ENCODE peak calls at places on chromosome 9, in six cellular contexts. One of them, this sample, is unnamed.

GRCh38 chr9:130977811-130978221 is 31.2 kb upstream of the LAMC3 start:
- DNase-seq in transverse colon: no peak
- DNase-seq in mammary epithelial cell: no peak
- DNase-seq in astrocyte: no peak
- DNase-seq in amygdala: no peak
- DNase-seq in CD8-positive, alpha-beta memory T cell: no peak
- DNase-seq in this sample: no peak

GRCh38 chr9:135865531-135865930 is 41.8 kb downstream of the CAMSAP1 start:
- DNase-seq in astrocyte: peak
- DNase-seq in CD8-positive, alpha-beta memory T cell: no peak
- DNase-seq in amygdala: no peak
- DNase-seq in mammary epithelial cell: no peak
- DNase-seq in transverse colon: no peak
- DNase-seq in this sample: no peak

GRCh38 chr9:113636165-113636564 is 172.6 kb downstream of the RGS3 start:
- DNase-seq in astrocyte: no peak
- DNase-seq in CD8-positive, alpha-beta memory T cell: no peak
- DNase-seq in mammary epithelial cell: no peak
- DNase-seq in amygdala: no peak
- DNase-seq in transverse colon: no peak
- DNase-seq in this sample: no peak

GRCh38 chr9:136078025-136078424 is 17.1 kb downstream of the NACC2 start:
- DNase-seq in amygdala: no peak
- DNase-seq in transverse colon: no peak
- DNase-seq in mammary epithelial cell: no peak
- DNase-seq in CD8-positive, alpha-beta memory T cell: no peak
- DNase-seq in astrocyte: no peak
- DNase-seq in this sample: no peak

GRCh38 chr9:134035041-134036039 is 10.1 kb downstream of the BRD3OS start:
- DNase-seq in amygdala: no peak
- DNase-seq in mammary epithelial cell: no peak
- DNase-seq in transverse colon: no peak
- DNase-seq in astrocyte: no peak
- DNase-seq in CD8-positive, alpha-beta memory T cell: no peak
- DNase-seq in this sample: no peak

GRCh38 chr9:133960568-133961129 is 31.5 kb downstream of the VAV2 start:
- DNase-seq in amygdala: no peak
- DNase-seq in astrocyte: no peak
- DNase-seq in mammary epithelial cell: no peak
- DNase-seq in transverse colon: no peak
- DNase-seq in CD8-positive, alpha-beta memory T cell: no peak
- DNase-seq in this sample: no peak

GRCh38 chr9:1604942-1605560 is 410.1 kb upstream of the SMARCA2 start:
- DNase-seq in mammary epithelial cell: peak
- DNase-seq in amygdala: no peak
- DNase-seq in transverse colon: no peak
- DNase-seq in CD8-positive, alpha-beta memory T cell: no peak
- DNase-seq in astrocyte: no peak
- DNase-seq in this sample: no peak

GRCh38 chr9:100597236-100597635 is 19.4 kb downstream of the CAVIN4 start:
- DNase-seq in transverse colon: no peak
- DNase-seq in amygdala: no peak
- DNase-seq in mammary epithelial cell: no peak
- DNase-seq in astrocyte: no peak
- DNase-seq in CD8-positive, alpha-beta memory T cell: no peak
- DNase-seq in this sample: no peak

GRCh38 chr9:37031902-37032301 is 2.2 kb downstream of the PAX5 start:
- DNase-seq in CD8-positive, alpha-beta memory T cell: no peak
- DNase-seq in mammary epithelial cell: no peak
- DNase-seq in astrocyte: no peak
- DNase-seq in amygdala: no peak
- DNase-seq in transverse colon: no peak
- DNase-seq in this sample: no peak

GRCh38 chr9:127898433-127899199 is 787 bp downstream of the ST6GALNAC6 start:
- DNase-seq in astrocyte: peak
- DNase-seq in CD8-positive, alpha-beta memory T cell: peak
- DNase-seq in amygdala: no peak
- DNase-seq in transverse colon: peak
- DNase-seq in mammary epithelial cell: no peak
- DNase-seq in this sample: no peak

GRCh38 chr9:113508111-113508749 is 44.7 kb downstream of the RGS3 start:
- DNase-seq in astrocyte: no peak
- DNase-seq in mammary epithelial cell: no peak
- DNase-seq in CD8-positive, alpha-beta memory T cell: no peak
- DNase-seq in amygdala: no peak
- DNase-seq in transverse colon: peak
- DNase-seq in this sample: no peak

GRCh38 chr9:99192786-99193465 is 28.8 kb downstream of the ALG2 start:
- DNase-seq in CD8-positive, alpha-beta memory T cell: no peak
- DNase-seq in amygdala: no peak
- DNase-seq in astrocyte: no peak
- DNase-seq in transverse colon: no peak
- DNase-seq in mammary epithelial cell: no peak
- DNase-seq in this sample: no peak

GRCh38 chr9:87387351-87388055 is 110.2 kb upstream of the DAPK1 start:
- DNase-seq in mammary epithelial cell: peak
- DNase-seq in astrocyte: peak
- DNase-seq in amygdala: no peak
- DNase-seq in CD8-positive, alpha-beta memory T cell: no peak
- DNase-seq in transverse colon: no peak
- DNase-seq in this sample: no peak

GRCh38 chr9:122991370-122991830 is 42.1 kb upstream of the GPR21 start:
- DNase-seq in astrocyte: peak
- DNase-seq in mammary epithelial cell: peak
- DNase-seq in amygdala: no peak
- DNase-seq in CD8-positive, alpha-beta memory T cell: peak
- DNase-seq in transverse colon: no peak
- DNase-seq in this sample: no peak

GRCh38 chr9:75027187-75028107 is 646 bp downstream of the CARNMT1 start:
- DNase-seq in amygdala: peak
- DNase-seq in astrocyte: peak
- DNase-seq in mammary epithelial cell: peak
- DNase-seq in CD8-positive, alpha-beta memory T cell: no peak
- DNase-seq in transverse colon: peak
- DNase-seq in this sample: peak

GRCh38 chr9:113131689-113132151 is 19.1 kb upstream of the SLC31A2 start:
- DNase-seq in astrocyte: no peak
- DNase-seq in transverse colon: no peak
- DNase-seq in mammary epithelial cell: no peak
- DNase-seq in amygdala: no peak
- DNase-seq in CD8-positive, alpha-beta memory T cell: no peak
- DNase-seq in this sample: no peak

GRCh38 chr9:128683340-128684064 is 5.5 kb upstream of the SET start:
- DNase-seq in mammary epithelial cell: peak
- DNase-seq in CD8-positive, alpha-beta memory T cell: peak
- DNase-seq in amygdala: no peak
- DNase-seq in astrocyte: no peak
- DNase-seq in transverse colon: peak
- DNase-seq in this sample: peak

GRCh38 chr9:35729700-35730485 is 2.1 kb downstream of the TLN1 start:
- DNase-seq in astrocyte: peak
- DNase-seq in mammary epithelial cell: peak
- DNase-seq in transverse colon: peak
- DNase-seq in amygdala: peak
- DNase-seq in CD8-positive, alpha-beta memory T cell: peak
- DNase-seq in this sample: no peak

GRCh38 chr9:95757483-95757882 is 118.0 kb upstream of the ERCC6L2 start:
- DNase-seq in transverse colon: no peak
- DNase-seq in astrocyte: no peak
- DNase-seq in amygdala: no peak
- DNase-seq in CD8-positive, alpha-beta memory T cell: no peak
- DNase-seq in mammary epithelial cell: no peak
- DNase-seq in this sample: no peak

GRCh38 chr9:92736816-92737606 is 27.6 kb downstream of the BICD2 start:
- DNase-seq in astrocyte: peak
- DNase-seq in CD8-positive, alpha-beta memory T cell: no peak
- DNase-seq in mammary epithelial cell: peak
- DNase-seq in transverse colon: no peak
- DNase-seq in amygdala: no peak
- DNase-seq in this sample: no peak

GRCh38 chr9:105296445-105296844 is 52.0 kb downstream of the SLC44A1 start:
- DNase-seq in astrocyte: no peak
- DNase-seq in mammary epithelial cell: no peak
- DNase-seq in amygdala: no peak
- DNase-seq in CD8-positive, alpha-beta memory T cell: no peak
- DNase-seq in transverse colon: no peak
- DNase-seq in this sample: no peak

GRCh38 chr9:134629586-134630392 is 11.8 kb upstream of the COL5A1 start:
- DNase-seq in astrocyte: no peak
- DNase-seq in amygdala: no peak
- DNase-seq in mammary epithelial cell: no peak
- DNase-seq in CD8-positive, alpha-beta memory T cell: no peak
- DNase-seq in transverse colon: no peak
- DNase-seq in this sample: no peak

GRCh38 chr9:80586786-80587185 is 1015.0 kb downstream of the TLE4 start:
- DNase-seq in CD8-positive, alpha-beta memory T cell: no peak
- DNase-seq in astrocyte: no peak
- DNase-seq in transverse colon: no peak
- DNase-seq in amygdala: no peak
- DNase-seq in mammary epithelial cell: no peak
- DNase-seq in this sample: no peak

GRCh38 chr9:107983191-107983603 is 493.6 kb upstream of the KLF4 start:
- DNase-seq in amygdala: no peak
- DNase-seq in CD8-positive, alpha-beta memory T cell: no peak
- DNase-seq in astrocyte: peak
- DNase-seq in mammary epithelial cell: peak
- DNase-seq in transverse colon: no peak
- DNase-seq in this sample: no peak

GRCh38 chr9:74449060-74449459 is 48.1 kb upstream of the RORB start:
- DNase-seq in astrocyte: no peak
- DNase-seq in mammary epithelial cell: no peak
- DNase-seq in transverse colon: no peak
- DNase-seq in amygdala: no peak
- DNase-seq in CD8-positive, alpha-beta memory T cell: no peak
- DNase-seq in this sample: no peak

GRCh38 chr9:113154471-113154870 is 3.7 kb downstream of the SLC31A2 start:
- DNase-seq in amygdala: no peak
- DNase-seq in CD8-positive, alpha-beta memory T cell: no peak
- DNase-seq in mammary epithelial cell: peak
- DNase-seq in transverse colon: no peak
- DNase-seq in astrocyte: peak
- DNase-seq in this sample: no peak

GRCh38 chr9:105290401-105290800 is 46.0 kb downstream of the SLC44A1 start:
- DNase-seq in CD8-positive, alpha-beta memory T cell: no peak
- DNase-seq in transverse colon: no peak
- DNase-seq in mammary epithelial cell: peak
- DNase-seq in astrocyte: peak
- DNase-seq in amygdala: no peak
- DNase-seq in this sample: no peak

GRCh38 chr9:87148391-87149237 is 201.3 kb upstream of the GAS1 start:
- DNase-seq in transverse colon: peak
- DNase-seq in CD8-positive, alpha-beta memory T cell: no peak
- DNase-seq in amygdala: peak
- DNase-seq in astrocyte: peak
- DNase-seq in mammary epithelial cell: peak
- DNase-seq in this sample: no peak

GRCh38 chr9:131198316-131198715 is 72.9 kb downstream of the NUP214 start:
- DNase-seq in transverse colon: no peak
- DNase-seq in amygdala: no peak
- DNase-seq in astrocyte: no peak
- DNase-seq in mammary epithelial cell: no peak
- DNase-seq in CD8-positive, alpha-beta memory T cell: no peak
- DNase-seq in this sample: no peak

GRCh38 chr9:136206602-136207333 is 1.8 kb upstream of the LHX3 start:
- DNase-seq in transverse colon: no peak
- DNase-seq in CD8-positive, alpha-beta memory T cell: no peak
- DNase-seq in amygdala: no peak
- DNase-seq in mammary epithelial cell: no peak
- DNase-seq in astrocyte: no peak
- DNase-seq in this sample: no peak

GRCh38 chr9:9341203-9341602 is 1271.6 kb downstream of the PTPRD start:
- DNase-seq in CD8-positive, alpha-beta memory T cell: no peak
- DNase-seq in astrocyte: no peak
- DNase-seq in transverse colon: no peak
- DNase-seq in mammary epithelial cell: no peak
- DNase-seq in amygdala: no peak
- DNase-seq in this sample: no peak

GRCh38 chr9:38284768-38285080 is 107.8 kb upstream of the ALDH1B1 start:
- DNase-seq in astrocyte: no peak
- DNase-seq in transverse colon: no peak
- DNase-seq in CD8-positive, alpha-beta memory T cell: no peak
- DNase-seq in amygdala: no peak
- DNase-seq in mammary epithelial cell: no peak
- DNase-seq in this sample: no peak

GRCh38 chr9:113798062-113799030 is 77.8 kb upstream of the ZNF618 start:
- DNase-seq in mammary epithelial cell: no peak
- DNase-seq in transverse colon: no peak
- DNase-seq in astrocyte: no peak
- DNase-seq in amygdala: no peak
- DNase-seq in CD8-positive, alpha-beta memory T cell: no peak
- DNase-seq in this sample: no peak

GRCh38 chr9:38318755-38319495 is 73.6 kb upstream of the ALDH1B1 start:
- DNase-seq in amygdala: no peak
- DNase-seq in transverse colon: peak
- DNase-seq in CD8-positive, alpha-beta memory T cell: no peak
- DNase-seq in astrocyte: no peak
- DNase-seq in mammary epithelial cell: peak
- DNase-seq in this sample: no peak

GRCh38 chr9:92189782-92190535 is 74.7 kb upstream of the SPTLC1 start:
- DNase-seq in astrocyte: no peak
- DNase-seq in amygdala: no peak
- DNase-seq in transverse colon: no peak
- DNase-seq in mammary epithelial cell: no peak
- DNase-seq in CD8-positive, alpha-beta memory T cell: no peak
- DNase-seq in this sample: no peak